ENCODE peak calls at places on chromosomes 16 and 17, in seven cellular contexts. One of them, this sample, is unnamed.
A peak's percentile ranks its signal among the peaks of the same experiment; 100 is the strongest.

GRCh38 chr17:77948690-77949114 is 9.8 kb upstream of the TNRC6C start:
- DNase-seq in SK-N-SH: peak; percentile 69
- DNase-seq in Karpas-422: no peak
- DNase-seq in H1: no peak
- DNase-seq in fibroblast of lung: peak; percentile 67
- DNase-seq in Peyer's patch: no peak
- DNase-seq in pancreas: no peak
- DNase-seq in this sample: no peak

GRCh38 chr17:66925811-66926500 is 38.6 kb upstream of the CACNG4 start:
- DNase-seq in SK-N-SH: no peak
- DNase-seq in H1: no peak
- DNase-seq in Peyer's patch: no peak
- DNase-seq in fibroblast of lung: no peak
- DNase-seq in Karpas-422: no peak
- DNase-seq in pancreas: no peak
- DNase-seq in this sample: no peak

GRCh38 chr16:19666451-19666850 is 51.6 kb downstream of the KNOP1 start:
- DNase-seq in fibroblast of lung: no peak
- DNase-seq in Karpas-422: no peak
- DNase-seq in Peyer's patch: no peak
- DNase-seq in pancreas: no peak
- DNase-seq in H1: no peak
- DNase-seq in SK-N-SH: no peak
- DNase-seq in this sample: no peak

GRCh38 chr16:85720319-85720637 is 30.6 kb downstream of the C16orf74 start:
- DNase-seq in Peyer's patch: peak; percentile 85
- DNase-seq in H1: no peak
- DNase-seq in pancreas: no peak
- DNase-seq in SK-N-SH: no peak
- DNase-seq in Karpas-422: no peak
- DNase-seq in fibroblast of lung: no peak
- DNase-seq in this sample: peak; percentile 93

GRCh38 chr17:17719966-17720543 is 38.8 kb downstream of the RAI1 start:
- DNase-seq in SK-N-SH: no peak
- DNase-seq in Karpas-422: no peak
- DNase-seq in pancreas: no peak
- DNase-seq in fibroblast of lung: no peak
- DNase-seq in H1: no peak
- DNase-seq in Peyer's patch: no peak
- DNase-seq in this sample: no peak

GRCh38 chr16:57799619-57800212 is 2.6 kb downstream of the KIFC3 start:
- DNase-seq in SK-N-SH: peak; percentile 15
- DNase-seq in fibroblast of lung: no peak
- DNase-seq in Karpas-422: no peak
- DNase-seq in pancreas: peak; percentile 69
- DNase-seq in H1: no peak
- DNase-seq in Peyer's patch: no peak
- DNase-seq in this sample: no peak

GRCh38 chr17:45223541-45224528 is 2.1 kb downstream of the FMNL1 start:
- DNase-seq in Peyer's patch: no peak
- DNase-seq in Karpas-422: no peak
- DNase-seq in SK-N-SH: no peak
- DNase-seq in H1: no peak
- DNase-seq in fibroblast of lung: no peak
- DNase-seq in pancreas: peak; percentile 59
- DNase-seq in this sample: no peak

GRCh38 chr17:70520447-70520846 is 351.1 kb downstream of the KCNJ2 start:
- DNase-seq in H1: no peak
- DNase-seq in SK-N-SH: no peak
- DNase-seq in pancreas: no peak
- DNase-seq in Peyer's patch: no peak
- DNase-seq in fibroblast of lung: no peak
- DNase-seq in Karpas-422: no peak
- DNase-seq in this sample: no peak

GRCh38 chr16:78028018-78028417 is 5.7 kb downstream of the CLEC3A start:
- DNase-seq in pancreas: no peak
- DNase-seq in SK-N-SH: no peak
- DNase-seq in Karpas-422: no peak
- DNase-seq in H1: no peak
- DNase-seq in Peyer's patch: no peak
- DNase-seq in fibroblast of lung: no peak
- DNase-seq in this sample: no peak

GRCh38 chr16:75475420-75475847 is 10.9 kb upstream of the TMEM170A start:
- DNase-seq in Peyer's patch: no peak
- DNase-seq in Karpas-422: no peak
- DNase-seq in pancreas: no peak
- DNase-seq in fibroblast of lung: no peak
- DNase-seq in H1: no peak
- DNase-seq in SK-N-SH: no peak
- DNase-seq in this sample: no peak

GRCh38 chr16:87086575-87086974 is 230.6 kb downstream of the C16orf95 start:
- DNase-seq in Peyer's patch: no peak
- DNase-seq in SK-N-SH: no peak
- DNase-seq in Karpas-422: no peak
- DNase-seq in H1: no peak
- DNase-seq in fibroblast of lung: peak; percentile 81
- DNase-seq in pancreas: no peak
- DNase-seq in this sample: no peak

GRCh38 chr16:85316321-85316919 is 204.1 kb upstream of the CIBAR2 start:
- DNase-seq in SK-N-SH: peak; percentile 93
- DNase-seq in pancreas: peak; percentile 91
- DNase-seq in H1: no peak
- DNase-seq in Karpas-422: peak; percentile 79
- DNase-seq in Peyer's patch: peak; percentile 74
- DNase-seq in fibroblast of lung: peak; percentile 41
- DNase-seq in this sample: no peak

GRCh38 chr16:4176794-4177438 is 60.7 kb upstream of the ADCY9 start:
- DNase-seq in Karpas-422: peak; percentile 85
- DNase-seq in SK-N-SH: no peak
- DNase-seq in H1: no peak
- DNase-seq in fibroblast of lung: peak; percentile 70
- DNase-seq in Peyer's patch: peak; percentile 79
- DNase-seq in pancreas: no peak
- DNase-seq in this sample: peak; percentile 34

GRCh38 chr17:37131064-37131463 is 182.3 kb downstream of the AATF start:
- DNase-seq in pancreas: no peak
- DNase-seq in fibroblast of lung: peak; percentile 19
- DNase-seq in SK-N-SH: no peak
- DNase-seq in Karpas-422: no peak
- DNase-seq in H1: no peak
- DNase-seq in Peyer's patch: no peak
- DNase-seq in this sample: no peak

GRCh38 chr17:12027658-12028057 is 7.0 kb downstream of the MAP2K4 start:
- DNase-seq in Peyer's patch: no peak
- DNase-seq in fibroblast of lung: no peak
- DNase-seq in SK-N-SH: no peak
- DNase-seq in H1: no peak
- DNase-seq in pancreas: no peak
- DNase-seq in Karpas-422: no peak
- DNase-seq in this sample: no peak

GRCh38 chr17:2043785-2044184 is 2.0 kb downstream of the OVCA2 start:
- DNase-seq in H1: no peak
- DNase-seq in fibroblast of lung: peak; percentile 82
- DNase-seq in Peyer's patch: no peak
- DNase-seq in pancreas: no peak
- DNase-seq in SK-N-SH: no peak
- DNase-seq in Karpas-422: no peak
- DNase-seq in this sample: no peak

GRCh38 chr17:7312432-7313027 is 2.6 kb downstream of the GPS2 start:
- DNase-seq in Karpas-422: peak; percentile 57
- DNase-seq in SK-N-SH: no peak
- DNase-seq in pancreas: no peak
- DNase-seq in H1: no peak
- DNase-seq in fibroblast of lung: no peak
- DNase-seq in Peyer's patch: no peak
- DNase-seq in this sample: no peak

GRCh38 chr17:34665150-34665802 is 85.9 kb downstream of the TMEM132E start:
- DNase-seq in fibroblast of lung: no peak
- DNase-seq in SK-N-SH: peak; percentile 50
- DNase-seq in Peyer's patch: no peak
- DNase-seq in Karpas-422: no peak
- DNase-seq in pancreas: peak; percentile 24
- DNase-seq in H1: no peak
- DNase-seq in this sample: no peak

GRCh38 chr16:86836503-86837125 is 258.3 kb downstream of the FOXL1 start:
- DNase-seq in H1: no peak
- DNase-seq in fibroblast of lung: peak; percentile 94
- DNase-seq in Karpas-422: no peak
- DNase-seq in SK-N-SH: no peak
- DNase-seq in Peyer's patch: no peak
- DNase-seq in pancreas: no peak
- DNase-seq in this sample: no peak

GRCh38 chr17:28370035-28370743 is at the start of gene VTN:
- DNase-seq in Peyer's patch: no peak
- DNase-seq in Karpas-422: no peak
- DNase-seq in H1: no peak
- DNase-seq in pancreas: peak; percentile 72
- DNase-seq in SK-N-SH: peak; percentile 78
- DNase-seq in fibroblast of lung: peak; percentile 26
- DNase-seq in this sample: no peak

DNA sequence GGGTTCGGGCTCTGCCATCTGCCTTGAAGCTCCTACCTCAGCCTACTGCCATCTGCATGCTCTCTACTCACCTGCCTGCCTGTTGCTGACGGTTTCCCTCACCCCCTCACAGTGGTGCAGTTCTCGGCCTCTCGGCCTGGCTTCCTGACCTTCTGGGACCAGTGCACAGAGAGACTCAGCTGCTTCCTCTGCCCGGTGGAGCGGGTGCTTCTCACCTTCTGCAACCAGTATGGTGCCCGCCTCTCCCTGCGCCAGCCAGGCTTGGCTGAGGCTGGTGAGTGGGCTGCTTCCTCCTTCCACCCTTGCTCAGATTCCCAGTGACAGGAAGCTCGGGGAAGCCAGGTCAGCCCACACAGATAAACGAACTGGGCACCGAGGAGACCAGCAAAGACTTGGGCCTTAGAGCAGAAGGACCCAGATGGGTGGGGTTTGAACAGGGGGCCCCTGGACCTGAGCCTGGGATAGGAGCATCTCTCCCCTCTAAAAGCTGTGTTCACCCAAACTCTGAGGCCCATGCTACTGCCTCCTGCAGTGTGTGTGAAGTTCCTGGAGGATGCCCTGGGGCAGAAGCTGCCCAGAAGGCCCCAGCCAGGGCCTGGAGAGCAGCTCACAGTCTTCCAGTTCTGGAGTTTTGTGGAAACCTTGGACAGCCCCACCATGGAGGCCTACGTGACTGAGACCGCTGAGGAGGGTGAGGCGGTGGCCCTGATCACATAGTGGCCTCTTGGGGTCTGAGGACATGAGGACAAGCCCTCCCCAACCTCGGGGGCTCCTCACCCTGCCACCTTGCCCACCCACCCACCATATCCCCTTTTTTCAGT is 16.4 kb downstream of the RIPOR1 start:
- DNase-seq in pancreas: no peak
- DNase-seq in SK-N-SH: no peak
- DNase-seq in Peyer's patch: no peak
- DNase-seq in H1: no peak
- DNase-seq in fibroblast of lung: no peak
- DNase-seq in Karpas-422: no peak
- DNase-seq in this sample: no peak
- H3K36me3 ChIP-seq in pancreas: peaks cover 21% of the 10 kb centered on the region
- H3K36me3 ChIP-seq in SK-N-SH: peaks cover 52% of the 10 kb centered on the region
- H3K36me3 ChIP-seq in Peyer's patch: no peaks in the 10 kb centered on the region
- H3K36me3 ChIP-seq in H1: no peaks in the 10 kb centered on the region
- H3K36me3 ChIP-seq in fibroblast of lung: peaks cover 42% of the 10 kb centered on the region
- H3K36me3 ChIP-seq in Karpas-422: no peaks in the 10 kb centered on the region
- H3K36me3 ChIP-seq in this sample: no peaks in the 10 kb centered on the region

GRCh38 chr16:67456383-67457140 is 24.4 kb downstream of the ATP6V0D1 start:
- DNase-seq in pancreas: peak; percentile 72
- DNase-seq in Karpas-422: peak; percentile 65
- DNase-seq in Peyer's patch: peak; percentile 83
- DNase-seq in H1: no peak
- DNase-seq in fibroblast of lung: peak; percentile 55
- DNase-seq in SK-N-SH: peak; percentile 51
- DNase-seq in this sample: no peak
- H3K4me1 ChIP-seq in pancreas: peaks cover 67% of the 10 kb centered on the region
- H3K4me1 ChIP-seq in Karpas-422: peaks cover 12% of the 10 kb centered on the region
- H3K4me1 ChIP-seq in Peyer's patch: peaks cover 28% of the 10 kb centered on the region
- H3K4me1 ChIP-seq in H1: no peaks in the 10 kb centered on the region
- H3K4me1 ChIP-seq in fibroblast of lung: peaks cover 19% of the 10 kb centered on the region
- H3K4me1 ChIP-seq in SK-N-SH: peaks cover 49% of the 10 kb centered on the region
- H3K4me1 ChIP-seq in this sample: peaks cover 64% of the 10 kb centered on the region

GRCh38 chr16:89544113-89544512 is 16.4 kb upstream of the RPL13 start:
- DNase-seq in Peyer's patch: no peak
- DNase-seq in fibroblast of lung: no peak
- DNase-seq in pancreas: no peak
- DNase-seq in Karpas-422: no peak
- DNase-seq in H1: no peak
- DNase-seq in SK-N-SH: no peak
- DNase-seq in this sample: no peak

GRCh38 chr16:89545044-89545830 is 15.2 kb upstream of the RPL13 start:
- DNase-seq in Peyer's patch: no peak
- DNase-seq in Karpas-422: no peak
- DNase-seq in fibroblast of lung: no peak
- DNase-seq in pancreas: no peak
- DNase-seq in H1: no peak
- DNase-seq in SK-N-SH: no peak
- DNase-seq in this sample: no peak

GRCh38 chr16:89545831-89546574 is 14.5 kb upstream of the RPL13 start:
- DNase-seq in Peyer's patch: peak; percentile 82
- DNase-seq in Karpas-422: no peak
- DNase-seq in SK-N-SH: no peak
- DNase-seq in H1: no peak
- DNase-seq in pancreas: no peak
- DNase-seq in fibroblast of lung: no peak
- DNase-seq in this sample: no peak

GRCh38 chr16:89546781-89547180 is 13.7 kb upstream of the RPL13 start:
- DNase-seq in Karpas-422: no peak
- DNase-seq in fibroblast of lung: no peak
- DNase-seq in pancreas: no peak
- DNase-seq in H1: no peak
- DNase-seq in SK-N-SH: no peak
- DNase-seq in Peyer's patch: no peak
- DNase-seq in this sample: no peak

GRCh38 chr16:89544713-89545043 is 15.8 kb upstream of the RPL13 start:
- DNase-seq in fibroblast of lung: no peak
- DNase-seq in Karpas-422: no peak
- DNase-seq in SK-N-SH: no peak
- DNase-seq in pancreas: no peak
- DNase-seq in H1: no peak
- DNase-seq in Peyer's patch: no peak
- DNase-seq in this sample: no peak
- H3K36me3 ChIP-seq in fibroblast of lung: peaks cover 16% of the 10 kb centered on the region
- H3K36me3 ChIP-seq in Karpas-422: no peaks in the 10 kb centered on the region
- H3K36me3 ChIP-seq in SK-N-SH: peaks cover 56% of the 10 kb centered on the region
- H3K36me3 ChIP-seq in pancreas: peaks cover 25% of the 10 kb centered on the region
- H3K36me3 ChIP-seq in H1: peaks cover 26% of the 10 kb centered on the region
- H3K36me3 ChIP-seq in Peyer's patch: no peaks in the 10 kb centered on the region
- H3K36me3 ChIP-seq in this sample: peaks cover 21% of the 10 kb centered on the region

DNA sequence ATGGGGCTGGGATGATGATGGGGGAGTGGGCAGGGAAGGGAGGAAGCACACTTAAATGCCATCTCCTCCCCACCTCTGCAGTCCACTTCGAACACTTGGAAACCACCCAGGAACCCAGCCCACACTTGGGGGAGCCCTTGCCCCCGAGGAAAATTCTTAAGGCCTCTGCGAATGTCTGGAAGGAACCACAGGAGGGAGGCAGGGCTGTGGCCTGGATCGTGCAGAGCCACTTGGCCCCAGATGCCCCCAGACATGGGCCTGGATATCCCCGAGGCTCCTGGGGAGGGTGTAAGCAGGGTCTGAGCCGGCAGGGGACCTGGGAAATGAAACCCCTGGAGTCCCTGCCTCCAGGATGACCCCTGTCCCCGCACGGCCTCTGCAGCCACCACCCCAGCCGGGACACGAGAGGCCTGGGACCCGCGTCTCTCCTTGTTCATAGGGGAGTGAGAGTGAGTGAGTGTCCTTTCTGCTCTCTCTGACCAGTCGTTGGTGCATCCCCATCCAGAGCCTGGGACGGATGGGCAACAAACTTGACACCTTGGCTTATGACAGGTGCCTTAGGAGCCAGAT is 11.8 kb upstream of the MTSS2 start:
- DNase-seq in fibroblast of lung: peak; percentile 72
- DNase-seq in pancreas: no peak
- DNase-seq in H1: no peak
- DNase-seq in SK-N-SH: no peak
- DNase-seq in Karpas-422: no peak
- DNase-seq in Peyer's patch: no peak
- DNase-seq in this sample: no peak
- H3K4me1 ChIP-seq in fibroblast of lung: peaks cover 45% of the 10 kb centered on the region
- H3K4me1 ChIP-seq in pancreas: no peaks in the 10 kb centered on the region
- H3K4me1 ChIP-seq in H1: peaks cover 5% of the 10 kb centered on the region
- H3K4me1 ChIP-seq in SK-N-SH: peaks cover 83% of the 10 kb centered on the region
- H3K4me1 ChIP-seq in Karpas-422: no peaks in the 10 kb centered on the region
- H3K4me1 ChIP-seq in Peyer's patch: no peaks in the 10 kb centered on the region
- H3K4me1 ChIP-seq in this sample: peaks cover 41% of the 10 kb centered on the region